ENCODE peak calls at places on chromosomes 4 and X, in seven cellular contexts. Q is glutamatergic neuron, N is neural crest cell, Y is frontal cortex, L is foreskin fibroblast, O is NCI-H1092, Z is left ventricle myocardium inferior. K is an unnamed sample.

GRCh38 chr4:48634688-48635308 is 144.7 kb downstream of the ZAR1 start:
- DNase-seq in Q (no peak), N (no peak), Y (no peak), L (no peak), O (no peak), Z (no peak), K (no peak)

GRCh38 chr4:88880501-88881226 is 176.3 kb downstream of the FAM13A start:
- DNase-seq in Q (no peak), N (no peak), Y (no peak), L (no peak), O (no peak), Z (no peak), K (no peak)

GRCh38 chr4:165626316-165626715 is 246.7 kb upstream of the TLL1 start:
- DNase-seq in Q (no peak), N (no peak), Y (no peak), L (no peak), O (no peak), Z (no peak), K (no peak)

GRCh38 chr4:46388860-46389259 is 1.1 kb downstream of the GABRA2 start:
- DNase-seq in Q (no peak), N (no peak), Y (no peak), L (no peak), O (no peak), Z (no peak), K (no peak)

GRCh38 chr4:1594871-1595788 is 89.0 kb downstream of the FAM53A start:
- DNase-seq in Q (peak), N (no peak), Y (no peak), L (no peak), O (no peak), Z (no peak), K (peak)

GRCh38 chr4:45693746-45694145 is 430.1 kb downstream of the GABRG1 start:
- DNase-seq in Q (no peak), N (no peak), Y (no peak), L (no peak), O (no peak), Z (no peak), K (no peak)

GRCh38 chr4:189090174-189090814 is 850.4 kb upstream of the FRG1 start:
- DNase-seq in Q (peak), N (no peak), Y (no peak), L (peak), O (no peak), Z (no peak), K (no peak)

GRCh38 chrX:133838761-133839676 is 146.4 kb downstream of the GPC3 start:
- DNase-seq in Q (peak), N (peak), Y (peak), L (peak), O (no peak), Z (no peak), K (no peak)